ENCODE peak calls at places on chromosomes 2 and 18, in nine cellular contexts. M, G, O, Z, J, V, D, S and I are unnamed samples.

GRCh38 chr2:56871641-56872040 is 687.9 kb downstream of the CCDC85A start:
- DNase-seq in G (no peak), V (no peak), D (no peak), O (no peak), M (no peak), S (peak; percentile 54), Z (no peak), J (no peak), I (no peak)

GRCh38 chr2:137207030-137207429 is 441.7 kb downstream of the THSD7B start:
- DNase-seq in G (no peak), O (no peak), D (no peak), J (no peak), M (no peak), Z (no peak), V (no peak), S (no peak), I (no peak)

GRCh38 chr2:171707752-171708151 is 20.5 kb downstream of the DYNC1I2 start:
- DNase-seq in G (no peak), D (no peak), M (no peak), V (no peak), O (no peak), Z (no peak), J (no peak), S (no peak), I (no peak)

GRCh38 chr2:29393676-29394075 is 278.5 kb downstream of the CLIP4 start:
- DNase-seq in J (no peak), O (no peak), M (no peak), S (no peak), G (no peak), Z (no peak), V (no peak), D (no peak), I (no peak)

GRCh38 chr2:18479901-18480369 is 80.5 kb downstream of the RDH14 start:
- DNase-seq in G (no peak), D (no peak), O (no peak), J (no peak), V (no peak), S (peak; percentile 48), M (no peak), Z (no peak), I (no peak)

GRCh38 chr2:200679157-200679934 is 93.5 kb downstream of the AOX1 start:
- DNase-seq in J (no peak), O (no peak), D (no peak), S (peak; percentile 26), V (no peak), Z (no peak), G (no peak), M (no peak), I (no peak)

GRCh38 chr2:111704246-111704645 is 179.7 kb downstream of the ANAPC1 start:
- DNase-seq in G (no peak), D (peak; percentile 50), V (no peak), Z (no peak), J (no peak), O (peak; percentile 51), S (peak; percentile 62), M (no peak), I (peak; percentile 30)

GRCh38 chr2:46387886-46388515 is 90.8 kb downstream of the EPAS1 start:
- DNase-seq in M (no peak), S (no peak), D (no peak), J (no peak), Z (no peak), V (no peak), G (no peak), O (no peak), I (no peak)

GRCh38 chr2:241850544-241851324 is 8.0 kb downstream of the PDCD1 start:
- DNase-seq in V (no peak), M (no peak), Z (no peak), D (peak; percentile 7), J (peak; percentile 12), G (no peak), S (no peak), O (no peak), I (no peak)

GRCh38 chr2:40037303-40037702 is 258.2 kb upstream of the THUMPD2 start:
- DNase-seq in Z (no peak), O (no peak), M (no peak), D (no peak), S (no peak), J (no peak), V (no peak), G (no peak), I (no peak)

GRCh38 chr2:74708883-74709282 is 54.8 kb downstream of the SEMA4F start:
- DNase-seq in S (peak; percentile 48), M (no peak), V (no peak), J (no peak), G (no peak), O (no peak), Z (no peak), D (no peak), I (no peak)

GRCh38 chr2:54047658-54048057 is 67.8 kb upstream of the ACYP2 start:
- DNase-seq in O (no peak), V (no peak), Z (no peak), D (no peak), J (no peak), M (no peak), S (no peak), G (no peak), I (no peak)

GRCh38 chr18:12307251-12307736 is 747 bp upstream of the TUBB6 start:
- DNase-seq in Z (peak; percentile 53), O (no peak), V (no peak), S (peak; percentile 83), G (peak; percentile 77), D (no peak), M (no peak), J (peak; percentile 38), I (no peak)

GRCh38 chr18:39455300-39455699 is 1889.7 kb upstream of the CELF4 start:
- DNase-seq in Z (no peak), G (peak; percentile 34), D (no peak), V (peak; percentile 27), S (peak; percentile 26), M (no peak), O (no peak), J (no peak), I (no peak)

GRCh38 chr18:22514655-22515054 is 96.9 kb upstream of the CTAGE1 start:
- DNase-seq in M (no peak), D (no peak), O (no peak), S (no peak), J (no peak), V (no peak), Z (no peak), G (no peak), I (no peak)

GRCh38 chr18:33022370-33022769 is 249.5 kb upstream of the KLHL14 start:
- DNase-seq in O (no peak), S (no peak), G (no peak), J (no peak), D (no peak), M (no peak), V (no peak), Z (no peak), I (no peak)